ENCODE peak calls at places on chromosomes 4 and X, in seven cellular contexts. E, I, B, N, V, G and D are unnamed samples.

GRCh38 chrX:143781103-143781502 is 60.6 kb upstream of the SPANXN2 start:
- DNase-seq in E (no peak), I (no peak), B (no peak), N (no peak), V (no peak), G (peak; percentile 22), D (no peak)

GRCh38 chr4:48141048-48141447 is 7.0 kb upstream of the TXK start:
- DNase-seq in E (no peak), I (no peak), B (no peak), N (no peak), V (peak; percentile 18), G (peak; percentile 43), D (no peak)

GRCh38 chrX:41389311-41389888 is 55.4 kb downstream of the DDX3X start:
- DNase-seq in E (no peak), I (no peak), B (no peak), N (no peak), V (no peak), G (no peak), D (no peak)

GRCh38 chrX:129706395-129707072 is 32.2 kb upstream of the XPNPEP2 start:
- DNase-seq in E (peak; percentile 62), I (no peak), B (peak; percentile 91), N (no peak), V (no peak), G (peak; percentile 4), D (peak; percentile 60)

GRCh38 chr4:113837397-113837796 is 75.9 kb upstream of the CAMK2D start:
- DNase-seq in E (no peak), I (no peak), B (no peak), N (no peak), V (peak; percentile 69), G (no peak), D (no peak)

GRCh38 chr4:146342600-146343192 is 128.4 kb downstream of the REELD1 start:
- DNase-seq in E (no peak), I (peak; percentile 13), B (no peak), N (peak; percentile 15), V (no peak), G (peak; percentile 64), D (no peak)

GRCh38 chr4:118927976-118928375 is 39.3 kb downstream of the SYNPO2 start:
- DNase-seq in E (peak; percentile 38), I (no peak), B (no peak), N (no peak), V (no peak), G (no peak), D (peak; percentile 11)

GRCh38 chr4:180751009-180751408 is 1492.2 kb upstream of the TENM3 start:
- DNase-seq in E (no peak), I (no peak), B (no peak), N (no peak), V (no peak), G (no peak), D (no peak)

GRCh38 chr4:2462992-2463762 is 5.7 kb upstream of the RNF4 start:
- DNase-seq in E (no peak), I (no peak), B (no peak), N (no peak), V (no peak), G (no peak), D (no peak)

GRCh38 chrX:100911731-100912130 is 17.0 kb downstream of the XKRX start:
- DNase-seq in E (no peak), I (no peak), B (no peak), N (no peak), V (no peak), G (peak; percentile 19), D (no peak)

GRCh38 chr4:10478621-10479020 is 21.4 kb upstream of the ZNF518B start:
- DNase-seq in E (no peak), I (no peak), B (no peak), N (no peak), V (no peak), G (no peak), D (no peak)

GRCh38 chr4:70601422-70602039 is 9.5 kb downstream of the AMBN start:
- DNase-seq in E (peak; percentile 15), I (peak; percentile 64), B (peak; percentile 0), N (peak; percentile 79), V (peak; percentile 32), G (peak; percentile 82), D (no peak)

GRCh38 chrX:54509401-54509800 is 13.4 kb upstream of the FGD1 start:
- DNase-seq in E (no peak), I (no peak), B (no peak), N (no peak), V (no peak), G (no peak), D (no peak)